ENCODE peak calls at places on chromosomes 4 and X, in six cellular contexts. V is activated T-cell treated with anti-CD3 and anti-CD28 coated beads, Interleukin-2, amount 50 U/mL, for 1 hour; K is NCI-H1092; T is GM20000; U is WERI-Rb-1; P is cardiac fibroblast. E is an unnamed sample.
A peak's percentile ranks its signal among the peaks of the same experiment; 100 is the strongest.

GRCh38 chr4:137956256-137956655 is 285.9 kb downstream of the SLC7A11 start:
- DNase-seq in V (no peak), U (no peak), T (no peak), K (no peak), P (peak; percentile 46), E (no peak)

GRCh38 chr4:153676984-153677383 is 7.1 kb upstream of the TLR2 start:
- DNase-seq in K (no peak), P (peak; percentile 96), U (no peak), T (no peak), V (no peak), E (peak; percentile 44)

GRCh38 chrX:12115377-12115776 is 22.9 kb upstream of the FRMPD4 start:
- DNase-seq in U (peak; percentile 20), T (no peak), K (no peak), V (no peak), P (no peak), E (no peak)

GRCh38 chr4:8409271-8410065 is 31.1 kb downstream of the ACOX3 start:
- DNase-seq in K (no peak), P (peak; percentile 12), V (peak; percentile 59), T (no peak), U (peak; percentile 42), E (peak; percentile 61)

GRCh38 chr4:121003863-121004262 is 68.5 kb downstream of the NDNF start:
- DNase-seq in T (no peak), K (no peak), V (no peak), U (no peak), P (no peak), E (no peak)

GRCh38 chr4:112926826-112927225 is 122.6 kb upstream of the ANK2 start:
- DNase-seq in V (no peak), T (no peak), U (no peak), P (no peak), K (no peak), E (no peak)

GRCh38 chr4:142314183-142314582 is 531.9 kb downstream of the INPP4B start:
- DNase-seq in V (no peak), U (no peak), P (no peak), T (no peak), K (no peak), E (no peak)

GRCh38 chr4:3685081-3685645 is 81.0 kb upstream of the ADRA2C start:
- DNase-seq in V (no peak), U (no peak), P (no peak), T (no peak), K (no peak), E (no peak)

GRCh38 chr4:85778809-85779124 is 303.8 kb downstream of the ARHGAP24 start:
- DNase-seq in P (peak; percentile 74), U (no peak), K (no peak), T (peak; percentile 30), V (no peak), E (peak; percentile 23)

GRCh38 chrX:82676386-82676785 is 831.7 kb upstream of the POU3F4 start:
- DNase-seq in K (no peak), T (no peak), V (no peak), P (peak; percentile 10), U (no peak), E (no peak)

GRCh38 chr4:177125656-177126055 is 184.0 kb upstream of the NEIL3 start:
- DNase-seq in T (no peak), V (no peak), K (no peak), P (no peak), U (no peak), E (no peak)

GRCh38 chr4:73648478-73648877 is 28.2 kb upstream of the RASSF6 start:
- DNase-seq in U (no peak), K (peak; percentile 59), P (no peak), V (no peak), T (no peak), E (no peak)

GRCh38 chrX:2764766-2765666 is 13.2 kb downstream of the XG start:
- DNase-seq in T (no peak), K (no peak), U (no peak), P (no peak), V (no peak), E (no peak)

GRCh38 chr4:41561241-41561640 is 23.3 kb downstream of the LIMCH1 start:
- DNase-seq in P (no peak), U (no peak), T (no peak), K (no peak), V (no peak), E (no peak)

GRCh38 chr4:159390648-159391047 is 287.8 kb downstream of the RAPGEF2 start:
- DNase-seq in U (no peak), V (no peak), T (no peak), P (peak; percentile 99), K (no peak), E (peak; percentile 30)

GRCh38 chr4:41384992-41385391 is 128.3 kb downstream of the UCHL1 start:
- DNase-seq in T (no peak), U (no peak), P (no peak), V (no peak), K (no peak), E (no peak)

GRCh38 chr4:108336076-108336475 is 167.3 kb upstream of the LEF1 start:
- DNase-seq in V (no peak), K (no peak), T (no peak), P (peak; percentile 16), U (no peak), E (no peak)

GRCh38 chr4:166014411-166014810 is 141.4 kb downstream of the TLL1 start:
- DNase-seq in V (no peak), K (no peak), U (no peak), T (no peak), P (peak; percentile 25), E (no peak)

GRCh38 chr4:105058177-105058812 is 88.4 kb upstream of the TET2 start:
- DNase-seq in T (no peak), K (no peak), V (no peak), U (no peak), P (peak; percentile 39), E (no peak)

GRCh38 chr4:139934786-139935330 is 219.1 kb downstream of the MAML3 start:
- DNase-seq in P (no peak), K (peak; percentile 75), T (no peak), U (no peak), V (no peak), E (no peak)

GRCh38 chr4:186700746-186701145 is 22.9 kb downstream of the FAT1 start:
- DNase-seq in K (no peak), V (no peak), P (peak; percentile 83), U (no peak), T (no peak), E (peak; percentile 50)

GRCh38 chr4:29983890-29984289 is 736.3 kb upstream of the PCDH7 start:
- DNase-seq in U (no peak), P (no peak), T (no peak), K (no peak), V (no peak), E (no peak)

GRCh38 chrX:144265641-144266040 is 381.8 kb downstream of the UBE2NL start:
- DNase-seq in K (no peak), P (no peak), V (no peak), U (no peak), T (no peak), E (no peak)

GRCh38 chrX:70454441-70455365 is 10.1 kb downstream of the DLG3 start:
- DNase-seq in K (peak; percentile 87), P (peak; percentile 57), U (peak; percentile 93), T (peak; percentile 75), V (peak; percentile 74), E (peak; percentile 64)

GRCh38 chr4:8908206-8908893 is 36.7 kb upstream of the HMX1 start:
- DNase-seq in P (no peak), K (no peak), U (peak; percentile 6), T (no peak), V (peak; percentile 9), E (no peak)

E was measured in AG20443.